ENCODE peak calls at places on chromosomes 16 and 17, in four cellular contexts. B is IMR-90, T is psoas muscle, V is cardiac fibroblast. Q is an unnamed sample.

GRCh38 chr17:33765871-33766270 is 472.8 kb upstream of the ASIC2 start:
- DNase-seq in B (no peak), T (no peak), V (no peak), Q (no peak)

GRCh38 chr17:39640493-39641118 is 3.7 kb downstream of the STARD3 start:
- DNase-seq in B (no peak), T (no peak), V (no peak), Q (no peak)

GRCh38 chr17:65482201-65482600 is 79.2 kb downstream of the AXIN2 start:
- DNase-seq in B (no peak), T (no peak), V (no peak), Q (no peak)

GRCh38 chr17:18229254-18229653 is 3.8 kb downstream of the LLGL1 start:
- DNase-seq in B (no peak), T (no peak), V (no peak), Q (no peak)

GRCh38 chr17:39231587-39232551 is 6.1 kb upstream of the STAC2 start:
- DNase-seq in B (peak; percentile 26), T (peak; percentile 57), V (peak; percentile 62), Q (no peak)

GRCh38 chr16:2675021-2675420 is 7.3 kb upstream of the KCTD5 start:
- DNase-seq in B (no peak), T (no peak), V (no peak), Q (no peak)

GRCh38 chr16:25586826-25587225 is 104.9 kb upstream of the HS3ST4 start:
- DNase-seq in B (no peak), T (no peak), V (no peak), Q (no peak)

GRCh38 chr17:46811978-46812583 is 6.4 kb downstream of the WNT3 start:
- DNase-seq in B (peak; percentile 55), T (no peak), V (no peak), Q (peak; percentile 50)

GRCh38 chr16:60204221-60204620 is 1470.1 kb upstream of the GOT2 start:
- DNase-seq in B (no peak), T (no peak), V (no peak), Q (no peak)

GRCh38 chr17:57677301-57677700 is 67.8 kb downstream of the CCDC182 start:
- DNase-seq in B (no peak), T (no peak), V (no peak), Q (no peak)

GRCh38 chr16:53549970-53550406 is 47.0 kb upstream of the AKTIP start:
- DNase-seq in B (peak; percentile 82), T (no peak), V (peak; percentile 89), Q (peak; percentile 51)

GRCh38 chr16:3459401-3460090 is 16.1 kb downstream of the NAA60 start:
- DNase-seq in B (peak; percentile 29), T (no peak), V (no peak), Q (no peak)

GRCh38 chr16:17078950-17079631 is 391.7 kb downstream of the XYLT1 start:
- DNase-seq in B (no peak), T (no peak), V (no peak), Q (no peak)

GRCh38 chr16:19523559-19524355 is at the start of gene CCP110:
- DNase-seq in B (peak; percentile 96), T (peak; percentile 97), V (peak; percentile 97), Q (peak; percentile 72)

GRCh38 chr16:19520861-19521331 is 1.0 kb downstream of the GDE1 start:
- DNase-seq in B (peak; percentile 54), T (no peak), V (peak; percentile 26), Q (no peak)

GRCh38 chr16:19523184-19523558 is 571 bp upstream of the CCP110 start:
- DNase-seq in B (no peak), T (no peak), V (no peak), Q (no peak)

GRCh38 chr16:19522369-19523159 is 666 bp upstream of the GDE1 start:
- DNase-seq in B (no peak), T (no peak), V (no peak), Q (no peak)

DNA sequence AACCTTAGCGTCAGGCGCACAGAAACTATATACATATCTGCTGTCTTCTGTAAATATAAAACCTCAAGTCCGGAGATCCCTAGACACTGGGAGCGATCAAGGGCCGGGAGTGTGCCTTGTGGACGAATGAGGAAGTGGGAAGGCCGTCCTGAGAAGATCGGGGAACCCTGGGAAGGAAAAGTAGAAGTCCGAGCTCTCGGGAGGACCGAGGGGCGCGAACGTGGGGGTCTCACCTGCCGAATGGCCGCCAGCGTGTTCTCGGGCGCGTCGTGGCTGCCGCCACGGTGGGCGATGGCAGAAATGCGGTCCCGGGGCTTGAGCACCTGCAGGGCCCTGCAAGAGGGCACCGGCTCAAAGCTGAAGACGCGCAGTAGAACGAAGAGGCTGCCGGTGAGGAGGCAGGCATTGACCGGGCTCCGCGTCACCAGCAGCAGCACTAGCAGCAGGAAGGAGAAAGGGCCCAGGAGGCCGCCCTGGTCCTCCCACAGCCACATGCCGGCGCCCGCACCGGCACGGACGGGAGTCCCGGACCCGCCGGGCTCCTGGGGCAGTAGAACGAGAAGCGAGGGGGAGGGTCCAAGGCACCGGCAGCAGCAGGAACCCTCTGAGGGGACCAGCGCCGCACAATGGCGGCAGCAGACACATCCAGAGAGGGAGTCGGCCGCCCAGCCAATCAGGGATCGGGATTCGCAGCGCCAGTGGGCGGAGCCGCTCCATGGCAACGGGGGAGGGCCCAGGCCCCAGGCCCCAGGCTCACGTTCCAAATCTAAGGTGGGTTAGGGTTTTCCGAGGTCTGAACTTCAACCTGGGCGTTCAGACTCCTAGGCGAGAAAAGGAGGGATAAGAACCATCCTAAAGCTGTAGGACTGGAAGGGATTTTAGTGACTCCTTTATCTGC is at the start of gene GDE1:
- DNase-seq in B (peak; percentile 86), T (peak; percentile 94), V (peak; percentile 89), Q (no peak)
- TF ChIP-seq CTCF in B (peak; percentile 42), T (peak; percentile 40), V (peak; percentile 36), Q (peak; percentile 70)

GRCh38 chr16:68574479-68574878 is 35.4 kb downstream of the ZFP90 start:
- DNase-seq in B (no peak), T (no peak), V (no peak), Q (no peak)

GRCh38 chr16:68575082-68575481 is 36.0 kb downstream of the ZFP90 start:
- DNase-seq in B (no peak), T (no peak), V (no peak), Q (no peak)

GRCh38 chr16:68577352-68577853 is 38.3 kb downstream of the ZFP90 start:
- DNase-seq in B (no peak), T (no peak), V (no peak), Q (no peak)
- H3K4me3 ChIP-seq in B (no peak overlapping the region), T (no peak overlapping the region), V (no peak overlapping the region), Q (no peak overlapping the region)

GRCh38 chr17:58956997-58957724 is 149.5 kb downstream of the TRIM37 start:
- DNase-seq in B (peak; percentile 67), T (no peak), V (peak; percentile 19), Q (peak; percentile 33)

GRCh38 chr17:58965221-58965620 is 141.5 kb downstream of the TRIM37 start:
- DNase-seq in B (no peak), T (no peak), V (peak; percentile 10), Q (no peak)

DNA sequence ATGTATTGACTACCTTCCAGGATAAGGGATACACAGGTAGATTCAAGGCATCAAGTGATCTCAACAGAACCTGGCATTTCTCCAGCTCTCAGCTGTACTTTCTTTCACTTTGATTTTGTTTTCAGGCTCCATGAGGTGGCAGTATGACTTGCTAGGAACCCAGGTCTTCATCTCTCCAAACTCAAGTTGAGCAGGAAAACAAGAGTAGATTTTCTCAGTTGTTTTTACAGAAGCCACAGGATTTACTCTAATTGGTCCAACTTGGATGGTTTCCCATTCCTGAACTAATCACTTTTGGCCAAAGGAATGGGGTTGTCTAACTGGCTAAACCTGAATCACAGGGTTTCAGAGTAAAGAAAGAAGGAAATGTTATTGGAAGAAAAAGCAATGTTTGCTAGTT is 146.6 kb downstream of the TRIM37 start:
- DNase-seq in B (peak; percentile 74), T (no peak), V (peak; percentile 67), Q (peak; percentile 37)
- TF ChIP-seq CTCF in B (peak; percentile 35), T (no peak), V (peak; percentile 46), Q (peak; percentile 31)

GRCh38 chr17:75615301-75615700 is 17.9 kb upstream of the SMIM5 start:
- DNase-seq in B (no peak), T (no peak), V (no peak), Q (no peak)

GRCh38 chr17:75616521-75617122 is 16.6 kb upstream of the SMIM5 start:
- DNase-seq in B (no peak), T (no peak), V (no peak), Q (no peak)

GRCh38 chr17:75612906-75613626 is 20.2 kb upstream of the SMIM5 start:
- DNase-seq in B (no peak), T (no peak), V (no peak), Q (no peak)

GRCh38 chr17:75614006-75614405 is 19.2 kb upstream of the SMIM5 start:
- DNase-seq in B (no peak), T (no peak), V (no peak), Q (no peak)

GRCh38 chr17:75614556-75615270 is 18.5 kb upstream of the SMIM5 start:
- DNase-seq in B (no peak), T (no peak), V (no peak), Q (no peak)
- H3K4me3 ChIP-seq in B (no peak overlapping the region), T (no peak overlapping the region), V (no peak overlapping the region), Q (no peak overlapping the region)